ENCODE peak calls at places on chromosome 3, in four cellular contexts. Q is right lobe of liver, G is right atrium auricular region, L is HepG2. E is an unnamed sample.

GRCh38 chr3:49415931-49416601 is 3.8 kb downstream of the TCTA start:
- DNase-seq in L (no peak), Q (no peak), G (no peak), E (peak)

GRCh38 chr3:32816439-32817194 is 1.2 kb upstream of the TRIM71 start:
- DNase-seq in L (peak), Q (no peak), G (no peak), E (no peak)

GRCh38 chr3:15542641-15543040 is 21.1 kb upstream of the COLQ start:
- DNase-seq in L (no peak), G (no peak), Q (no peak), E (no peak)

GRCh38 chr3:194687638-194688206 is 2.0 kb downstream of the FAM43A start:
- DNase-seq in G (peak), L (no peak), Q (peak), E (peak)

GRCh38 chr3:161371441-161372320 is at the start of gene SPTSSB:
- DNase-seq in L (peak), G (no peak), Q (peak), E (peak)

GRCh38 chr3:107045791-107046190 is 331.4 kb upstream of the CCDC54 start:
- DNase-seq in L (no peak), Q (no peak), G (no peak), E (no peak)

GRCh38 chr3:74273091-74273490 is 341.4 kb downstream of the CNTN3 start:
- DNase-seq in Q (no peak), G (no peak), L (no peak), E (peak)

GRCh38 chr3:141452045-141452444 is 34.8 kb upstream of the RASA2 start:
- DNase-seq in Q (no peak), L (peak), G (no peak), E (no peak)

GRCh38 chr3:37546876-37547275 is 314.8 kb upstream of the CTDSPL start:
- DNase-seq in Q (no peak), L (peak), G (peak), E (no peak)

GRCh38 chr3:40504636-40505430 is 1.0 kb upstream of the ZNF620 start:
- DNase-seq in L (peak), Q (no peak), G (peak), E (no peak)

GRCh38 chr3:151579571-151580270 is 118.9 kb upstream of the IGSF10 start:
- DNase-seq in G (peak), L (no peak), Q (no peak), E (no peak)

GRCh38 chr3:49662720-49663413 is 11.3 kb upstream of the APEH start:
- DNase-seq in G (no peak), Q (no peak), L (no peak), E (no peak)

GRCh38 chr3:175914785-175915184 is 1055.7 kb downstream of the NAALADL2 start:
- DNase-seq in L (no peak), G (no peak), Q (no peak), E (no peak)

GRCh38 chr3:197309528-197310361 is 11.3 kb upstream of the DLG1 start:
- DNase-seq in G (no peak), Q (no peak), L (no peak), E (no peak)

GRCh38 chr3:58560771-58561311 is 16.4 kb downstream of the FAM107A start:
- DNase-seq in G (peak), Q (no peak), L (peak), E (no peak)